ENCODE peak calls at places on chromosome 18, in eight cellular contexts. C, T, U, B, E, J, P and K are unnamed samples.
A peak's percentile ranks its signal among the peaks of the same experiment; 100 is the strongest.

GRCh38 chr18:34709631-34710429 is at the start of gene DTNA:
- DNase-seq in C (no peak), T (no peak), U (no peak), B (no peak), E (no peak), J (no peak), P (no peak), K (no peak)

GRCh38 chr18:72999971-73000607 is 132.3 kb upstream of the NETO1 start:
- DNase-seq in C (no peak), T (no peak), U (no peak), B (no peak), E (no peak), J (no peak), P (no peak), K (no peak)

GRCh38 chr18:29849145-29849544 is 1193.4 kb downstream of the DSC3 start:
- DNase-seq in C (no peak), T (no peak), U (no peak), B (no peak), E (no peak), J (no peak), P (no peak), K (no peak)

GRCh38 chr18:63192885-63193349 is 126.7 kb downstream of the BCL2 start:
- DNase-seq in C (no peak), T (no peak), U (no peak), B (no peak), E (no peak), J (no peak), P (no peak), K (no peak)

GRCh38 chr18:67117804-67118203 is 398.7 kb downstream of the DSEL start:
- DNase-seq in C (no peak), T (no peak), U (no peak), B (no peak), E (no peak), J (no peak), P (no peak), K (no peak)

GRCh38 chr18:63829886-63830285 is 54.7 kb downstream of the SERPINB7 start:
- DNase-seq in C (no peak), T (no peak), U (no peak), B (no peak), E (no peak), J (no peak), P (no peak), K (no peak)

GRCh38 chr18:22503803-22504202 is 86.1 kb upstream of the CTAGE1 start:
- DNase-seq in C (no peak), T (peak; percentile 41), U (no peak), B (no peak), E (no peak), J (no peak), P (no peak), K (no peak)

GRCh38 chr18:8121942-8122480 is 487.2 kb upstream of the RAB12 start:
- DNase-seq in C (no peak), T (no peak), U (no peak), B (no peak), E (no peak), J (no peak), P (no peak), K (no peak)

GRCh38 chr18:50115095-50115494 is 79.9 kb downstream of the MYO5B start:
- DNase-seq in C (no peak), T (no peak), U (no peak), B (no peak), E (no peak), J (no peak), P (no peak), K (no peak)

GRCh38 chr18:45860971-45861370 is 35.5 kb downstream of the SIGLEC15 start:
- DNase-seq in C (no peak), T (no peak), U (no peak), B (no peak), E (no peak), J (no peak), P (no peak), K (no peak)

GRCh38 chr18:23819005-23819404 is 129.8 kb downstream of the LAMA3 start:
- DNase-seq in C (no peak), T (no peak), U (no peak), B (no peak), E (no peak), J (no peak), P (no peak), K (no peak)

GRCh38 chr18:37483984-37484892 is 81.4 kb downstream of the CELF4 start:
- DNase-seq in C (no peak), T (no peak), U (no peak), B (no peak), E (no peak), J (no peak), P (no peak), K (no peak)

GRCh38 chr18:79756826-79757225 is 40.9 kb upstream of the KCNG2 start:
- DNase-seq in C (no peak), T (no peak), U (no peak), B (peak; percentile 3), E (no peak), J (no peak), P (no peak), K (no peak)

GRCh38 chr18:55587341-55588000 is 521 bp downstream of the TCF4 start:
- DNase-seq in C (peak; percentile 35), T (peak; percentile 47), U (no peak), B (no peak), E (peak; percentile 48), J (no peak), P (no peak), K (peak; percentile 13)

GRCh38 chr18:53093650-53094049 is 753.7 kb downstream of the DCC start:
- DNase-seq in C (no peak), T (no peak), U (no peak), B (no peak), E (no peak), J (no peak), P (no peak), K (no peak)

GRCh38 chr18:67694787-67695186 is 178.3 kb upstream of the DSEL start:
- DNase-seq in C (no peak), T (no peak), U (no peak), B (no peak), E (no peak), J (no peak), P (no peak), K (no peak)

GRCh38 chr18:58495202-58495601 is 133.7 kb downstream of the ALPK2 start:
- DNase-seq in C (no peak), T (no peak), U (no peak), B (no peak), E (no peak), J (no peak), P (no peak), K (no peak)

GRCh38 chr18:3411854-3412268 is 38.1 kb upstream of the TGIF1 start:
- DNase-seq in C (no peak), T (peak; percentile 26), U (no peak), B (peak; percentile 49), E (no peak), J (no peak), P (no peak), K (no peak)

GRCh38 chr18:77403969-77404535 is 154.4 kb downstream of the GALR1 start:
- DNase-seq in C (no peak), T (no peak), U (no peak), B (no peak), E (no peak), J (no peak), P (no peak), K (no peak)

GRCh38 chr18:77405096-77405495 is 155.4 kb downstream of the GALR1 start:
- DNase-seq in C (no peak), T (no peak), U (no peak), B (no peak), E (no peak), J (no peak), P (no peak), K (no peak)

GRCh38 chr18:77407733-77408132 is 158.1 kb downstream of the GALR1 start:
- DNase-seq in C (no peak), T (no peak), U (no peak), B (no peak), E (no peak), J (no peak), P (no peak), K (no peak)
- TF ChIP-seq CTCF in C (no peak), T (no peak), U (no peak), B (no peak), E (no peak), J (no peak), P (no peak), K (no peak)

GRCh38 chr18:13831864-13832508 is 8.0 kb downstream of the MC5R start:
- DNase-seq in C (no peak), T (no peak), U (no peak), B (no peak), E (no peak), J (no peak), P (peak; percentile 25), K (no peak)
- TF ChIP-seq CTCF in C (peak; percentile 11), T (no peak), U (no peak), B (no peak), E (no peak), J (peak; percentile 47), P (no peak), K (peak; percentile 31)

DNA sequence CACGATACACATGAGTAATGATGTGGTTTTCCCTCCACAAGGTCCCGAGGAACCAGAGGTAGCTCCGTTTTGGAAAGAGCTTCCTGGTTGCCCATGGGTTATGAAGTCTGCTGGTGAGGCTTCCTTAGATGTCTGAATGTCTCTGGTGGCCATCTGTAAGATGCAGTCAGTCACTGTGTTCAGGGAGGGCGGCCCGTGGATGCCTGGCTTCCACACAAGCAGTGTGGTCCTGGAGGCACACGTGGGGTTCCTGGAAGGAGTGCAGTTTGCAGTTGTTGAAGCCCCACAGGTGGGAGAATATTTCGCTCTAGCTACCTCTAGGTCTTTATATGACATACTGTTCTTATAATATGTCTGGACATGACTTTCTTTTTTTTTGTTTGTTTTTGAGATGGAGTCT is 209.0 kb downstream of the FAM210A start:
- DNase-seq in C (no peak), T (no peak), U (no peak), B (no peak), E (no peak), J (no peak), P (no peak), K (no peak)
- TF ChIP-seq CTCF in C (no peak), T (no peak), U (no peak), B (no peak), E (no peak), J (no peak), P (no peak), K (no peak)

GRCh38 chr18:54209471-54210180 is 14.8 kb downstream of the MBD2 start:
- DNase-seq in C (no peak), T (no peak), U (no peak), B (no peak), E (peak; percentile 56), J (no peak), P (no peak), K (no peak)
- TF ChIP-seq CTCF in C (no peak), T (no peak), U (no peak), B (no peak), E (no peak), J (no peak), P (no peak), K (no peak)